ENCODE peak calls at places on chromosome 10, in four cellular contexts. One of them, this sample, is unnamed.

GRCh38 chr10:11849908-11850307 is 26.8 kb downstream of the PROSER2 start:
- DNase-seq in GM12878: no peak
- DNase-seq in HepG2: no peak
- DNase-seq in K562: no peak
- DNase-seq in this sample: no peak

GRCh38 chr10:80272793-80273522 is 16.5 kb downstream of the MAT1A start:
- DNase-seq in GM12878: no peak
- DNase-seq in HepG2: peak
- DNase-seq in K562: peak
- DNase-seq in this sample: peak

GRCh38 chr10:119323085-119323670 is 115.8 kb downstream of the GRK5 start:
- DNase-seq in GM12878: no peak
- DNase-seq in HepG2: peak
- DNase-seq in K562: no peak
- DNase-seq in this sample: no peak

GRCh38 chr10:32263300-32263699 is 83.7 kb downstream of the EPC1 start:
- DNase-seq in GM12878: no peak
- DNase-seq in HepG2: no peak
- DNase-seq in K562: no peak
- DNase-seq in this sample: no peak

GRCh38 chr10:95341716-95342130 is 50.9 kb upstream of the PDLIM1 start:
- DNase-seq in GM12878: no peak
- DNase-seq in HepG2: peak
- DNase-seq in K562: no peak
- DNase-seq in this sample: no peak

GRCh38 chr10:3118621-3119020 is 51.3 kb downstream of the PFKP start:
- DNase-seq in GM12878: no peak
- DNase-seq in HepG2: no peak
- DNase-seq in K562: no peak
- DNase-seq in this sample: no peak

GRCh38 chr10:557792-558328 is 131.6 kb downstream of the DIP2C start:
- DNase-seq in GM12878: no peak
- DNase-seq in HepG2: no peak
- DNase-seq in K562: no peak
- DNase-seq in this sample: peak

GRCh38 chr10:63007112-63007511 is 126.0 kb upstream of the NRBF2 start:
- DNase-seq in GM12878: no peak
- DNase-seq in HepG2: no peak
- DNase-seq in K562: no peak
- DNase-seq in this sample: no peak

GRCh38 chr10:13729959-13730358 is 143.2 kb downstream of the PRPF18 start:
- DNase-seq in GM12878: no peak
- DNase-seq in HepG2: no peak
- DNase-seq in K562: no peak
- DNase-seq in this sample: no peak

GRCh38 chr10:50937230-50937907 is 51.9 kb upstream of the A1CF start:
- DNase-seq in GM12878: no peak
- DNase-seq in HepG2: peak
- DNase-seq in K562: peak
- DNase-seq in this sample: peak

GRCh38 chr10:45673074-45673628 is 579 bp upstream of the ZFAND4 start:
- DNase-seq in GM12878: no peak
- DNase-seq in HepG2: peak
- DNase-seq in K562: no peak
- DNase-seq in this sample: no peak

GRCh38 chr10:20743142-20743541 is 154.0 kb downstream of the NEBL start:
- DNase-seq in GM12878: no peak
- DNase-seq in HepG2: no peak
- DNase-seq in K562: no peak
- DNase-seq in this sample: no peak

GRCh38 chr10:61000769-61001730 is 57.1 kb upstream of the RHOBTB1 start:
- DNase-seq in GM12878: no peak
- DNase-seq in HepG2: peak
- DNase-seq in K562: peak
- DNase-seq in this sample: peak

GRCh38 chr10:44069573-44069972 is 315.3 kb downstream of the CXCL12 start:
- DNase-seq in GM12878: no peak
- DNase-seq in HepG2: no peak
- DNase-seq in K562: no peak
- DNase-seq in this sample: no peak

GRCh38 chr10:44070282-44070681 is 314.6 kb downstream of the CXCL12 start:
- DNase-seq in GM12878: no peak
- DNase-seq in HepG2: no peak
- DNase-seq in K562: no peak
- DNase-seq in this sample: no peak

GRCh38 chr10:44068716-44069482 is 316.0 kb downstream of the CXCL12 start:
- DNase-seq in GM12878: no peak
- DNase-seq in HepG2: no peak
- DNase-seq in K562: no peak
- DNase-seq in this sample: no peak

GRCh38 chr10:44067432-44067831 is 317.5 kb downstream of the CXCL12 start:
- DNase-seq in GM12878: no peak
- DNase-seq in HepG2: no peak
- DNase-seq in K562: no peak
- DNase-seq in this sample: no peak

DNA sequence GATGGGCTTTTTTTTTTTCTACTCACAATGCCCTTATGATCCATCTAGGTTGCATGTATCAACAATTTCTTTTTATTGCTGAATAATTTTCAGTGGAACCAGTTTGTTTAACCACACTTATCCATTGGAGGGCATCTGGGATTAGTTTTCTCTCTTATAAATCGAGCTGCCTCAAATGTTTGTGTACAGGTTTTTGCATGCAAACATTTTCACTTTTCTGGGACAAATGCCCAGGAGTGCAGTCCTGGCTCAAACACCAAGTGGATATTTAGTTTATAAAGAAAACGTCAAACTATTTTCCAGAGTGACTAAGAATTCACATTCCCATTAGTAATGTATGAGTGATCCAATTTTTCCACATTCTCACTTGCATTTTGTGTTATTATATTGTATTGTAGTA is 313.4 kb downstream of the CXCL12 start:
- DNase-seq in GM12878: no peak
- DNase-seq in HepG2: no peak
- DNase-seq in K562: no peak
- DNase-seq in this sample: no peak
- TF ChIP-seq BHLHE40 in GM12878: no peak
- TF ChIP-seq BHLHE40 in HepG2: no peak
- TF ChIP-seq BHLHE40 in K562: no peak
- TF ChIP-seq BHLHE40 in this sample: no peak

GRCh38 chr10:102743078-102743587 is 615 bp upstream of the WBP1L start:
- DNase-seq in GM12878: peak
- DNase-seq in HepG2: no peak
- DNase-seq in K562: no peak
- DNase-seq in this sample: no peak

GRCh38 chr10:102744374-102745051 is 765 bp downstream of the WBP1L start:
- DNase-seq in GM12878: no peak
- DNase-seq in HepG2: no peak
- DNase-seq in K562: no peak
- DNase-seq in this sample: no peak

GRCh38 chr10:102741848-102742247 is 1.9 kb upstream of the WBP1L start:
- DNase-seq in GM12878: no peak
- DNase-seq in HepG2: no peak
- DNase-seq in K562: no peak
- DNase-seq in this sample: no peak

GRCh38 chr10:102745157-102745556 is 1.4 kb downstream of the WBP1L start:
- DNase-seq in GM12878: no peak
- DNase-seq in HepG2: no peak
- DNase-seq in K562: no peak
- DNase-seq in this sample: no peak

GRCh38 chr10:102743588-102744373 is at the start of gene WBP1L:
- DNase-seq in GM12878: peak
- DNase-seq in HepG2: peak
- DNase-seq in K562: peak
- DNase-seq in this sample: peak
- TF ChIP-seq POLR2A in GM12878: peak
- TF ChIP-seq POLR2A in HepG2: peak
- TF ChIP-seq POLR2A in K562: peak
- TF ChIP-seq POLR2A in this sample: peak

GRCh38 chr10:132407846-132408278 is 10.9 kb downstream of the PWWP2B start:
- DNase-seq in GM12878: no peak
- DNase-seq in HepG2: no peak
- DNase-seq in K562: no peak
- DNase-seq in this sample: no peak
- TF ChIP-seq POLR2AphosphoS2 in GM12878: no peak
- TF ChIP-seq POLR2AphosphoS2 in HepG2: no peak
- TF ChIP-seq POLR2AphosphoS2 in K562: no peak
- TF ChIP-seq POLR2AphosphoS2 in this sample: no peak

DNA sequence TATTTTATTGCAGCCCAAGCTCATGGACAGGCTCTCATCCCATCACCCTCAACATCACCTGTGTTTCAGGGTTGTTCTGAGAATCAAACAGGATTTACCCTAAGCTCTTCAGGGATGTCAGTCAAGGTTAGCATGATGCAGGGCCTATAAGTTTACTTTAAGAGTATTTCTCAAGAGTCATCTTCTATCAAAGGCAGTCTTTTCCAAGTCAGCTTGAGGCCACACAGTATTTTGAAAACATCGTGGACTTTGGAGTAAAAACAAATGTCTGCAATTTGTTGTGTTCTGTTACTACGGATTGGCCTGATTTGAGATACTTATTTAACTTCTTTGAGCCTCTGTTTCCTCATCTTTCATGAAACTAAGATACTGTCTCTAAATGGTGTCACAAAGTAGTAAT is 42.0 kb upstream of the NRP1 start:
- DNase-seq in GM12878: no peak
- DNase-seq in HepG2: no peak
- DNase-seq in K562: no peak
- DNase-seq in this sample: no peak
- TF ChIP-seq BHLHE40 in GM12878: no peak
- TF ChIP-seq BHLHE40 in HepG2: no peak
- TF ChIP-seq BHLHE40 in K562: no peak
- TF ChIP-seq BHLHE40 in this sample: no peak

GRCh38 chr10:49596493-49596809 is 13.7 kb upstream of the SLC18A3 start:
- DNase-seq in GM12878: no peak
- DNase-seq in HepG2: no peak
- DNase-seq in K562: no peak
- DNase-seq in this sample: no peak

GRCh38 chr10:49595713-49596492 is 14.2 kb upstream of the SLC18A3 start:
- DNase-seq in GM12878: no peak
- DNase-seq in HepG2: no peak
- DNase-seq in K562: no peak
- DNase-seq in this sample: no peak

GRCh38 chr10:49594594-49594993 is 15.5 kb upstream of the SLC18A3 start:
- DNase-seq in GM12878: no peak
- DNase-seq in HepG2: peak
- DNase-seq in K562: peak
- DNase-seq in this sample: peak

GRCh38 chr10:49593998-49594397 is 16.1 kb upstream of the SLC18A3 start:
- DNase-seq in GM12878: no peak
- DNase-seq in HepG2: no peak
- DNase-seq in K562: peak
- DNase-seq in this sample: no peak

DNA sequence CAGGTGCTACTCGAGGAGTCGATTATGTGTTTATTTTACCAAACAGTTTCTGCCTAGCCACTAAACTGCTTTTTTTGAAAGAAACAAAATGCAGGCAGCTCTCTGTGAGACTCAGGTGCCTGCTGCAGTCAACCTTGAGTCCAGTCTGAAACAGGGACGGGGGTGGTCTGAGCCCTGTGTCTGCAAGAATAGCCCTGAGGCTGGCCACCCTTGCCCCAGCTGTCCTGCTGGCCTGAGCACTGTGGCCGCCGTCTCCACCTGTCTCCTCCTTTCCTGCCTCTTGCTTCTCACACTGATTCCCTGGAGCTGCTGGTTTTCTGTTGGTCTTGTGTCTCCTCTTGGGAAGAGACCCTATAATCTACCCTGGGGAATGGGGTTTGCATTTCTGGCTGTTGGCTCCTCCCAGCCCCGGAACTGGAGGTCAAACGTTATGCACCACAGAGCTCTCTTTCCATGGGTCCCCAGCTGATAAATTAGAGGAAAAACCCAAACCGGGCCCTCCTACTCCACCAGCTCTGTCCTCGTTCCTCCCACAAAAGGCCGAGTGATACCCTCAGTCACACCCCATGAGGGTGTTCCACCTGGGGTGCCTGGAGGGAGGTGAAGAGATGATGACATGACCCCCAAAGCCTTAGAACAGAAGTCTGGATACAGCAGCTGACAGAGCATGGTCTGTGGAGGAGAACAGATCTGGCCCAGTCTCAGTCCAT is 15.0 kb upstream of the SLC18A3 start:
- DNase-seq in GM12878: no peak
- DNase-seq in HepG2: no peak
- DNase-seq in K562: no peak
- DNase-seq in this sample: no peak
- TF ChIP-seq POLR2A in GM12878: no peak
- TF ChIP-seq POLR2A in HepG2: no peak
- TF ChIP-seq POLR2A in K562: no peak
- TF ChIP-seq POLR2A in this sample: no peak

DNA sequence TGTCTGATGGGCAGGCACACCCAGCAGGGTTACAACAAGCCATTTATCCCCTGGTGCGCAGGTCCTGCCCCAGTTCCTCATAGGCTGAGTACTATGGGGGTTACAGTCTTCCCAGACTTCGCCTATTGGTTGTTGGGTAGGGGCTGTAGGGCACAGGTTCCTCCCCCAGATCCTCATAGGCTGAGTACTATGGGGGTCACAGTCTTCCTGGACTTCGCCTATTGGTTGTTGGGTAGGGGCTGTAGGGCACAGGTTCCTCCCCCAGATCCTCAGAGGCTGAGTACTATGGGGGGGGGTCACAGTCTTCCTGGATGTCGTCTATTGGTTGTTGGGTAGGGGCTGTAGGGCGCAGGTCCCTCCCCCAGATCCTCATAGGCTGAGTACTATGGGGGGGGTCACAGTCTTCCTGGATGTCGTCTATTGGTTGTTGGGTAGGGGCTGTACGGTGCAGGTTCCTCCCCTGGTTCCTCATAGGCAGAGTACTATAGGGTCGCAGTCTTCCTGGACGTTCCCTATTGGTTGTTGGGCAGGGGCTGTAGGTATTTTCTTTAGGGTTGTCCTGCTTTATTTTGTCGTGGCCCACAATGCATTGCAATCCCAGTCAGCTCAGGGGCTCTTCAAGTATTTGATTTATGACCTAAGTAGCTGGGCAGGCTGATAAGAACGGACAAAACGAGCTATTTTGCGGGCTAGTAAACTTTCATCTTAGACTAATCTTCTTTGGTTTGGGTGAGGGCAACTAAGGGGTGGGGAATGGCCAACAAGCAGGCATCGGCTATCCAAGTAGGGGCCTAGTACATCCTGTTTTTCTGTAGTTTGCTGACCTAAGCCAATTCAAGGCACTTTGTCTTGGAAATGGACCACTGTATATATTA is 3.4 kb downstream of the LRRC27 start:
- DNase-seq in GM12878: peak
- DNase-seq in HepG2: peak
- DNase-seq in K562: peak
- DNase-seq in this sample: no peak
- TF ChIP-seq POLR2AphosphoS2 in GM12878: no peak
- TF ChIP-seq POLR2AphosphoS2 in HepG2: no peak
- TF ChIP-seq POLR2AphosphoS2 in K562: no peak
- TF ChIP-seq POLR2AphosphoS2 in this sample: no peak